ENCODE peak calls at places on chromosomes 2 and 18, in eight cellular contexts. L is Calu3, U is nucleus accumbens, J is NCI-H1417, I is dermis microvascular lymphatic vessel endothelial cell, M is ACHN, F is CD14-positive monocyte, G is Right ventricle myocardium inferior. C is an unnamed sample.

GRCh38 chr18:22930089-22930713 is 2.9 kb upstream of the RBBP8 start:
- DNase-seq in L (peak; percentile 89), U (peak; percentile 21), J (peak; percentile 69), I (peak; percentile 77), M (peak; percentile 73), F (peak; percentile 63), G (no peak), C (peak; percentile 58)

GRCh38 chr2:120283649-120284048 is 31.0 kb downstream of the RALB start:
- DNase-seq in L (no peak), U (no peak), J (no peak), I (peak; percentile 21), M (no peak), F (no peak), G (no peak), C (no peak)

GRCh38 chr18:48674198-48674721 is 135.4 kb downstream of the CTIF start:
- DNase-seq in L (no peak), U (no peak), J (no peak), I (no peak), M (no peak), F (no peak), G (no peak), C (no peak)

GRCh38 chr2:33405180-33406105 is 71.0 kb upstream of the RASGRP3 start:
- DNase-seq in L (no peak), U (no peak), J (no peak), I (peak; percentile 52), M (no peak), F (no peak), G (no peak), C (no peak)

GRCh38 chr2:43005975-43006833 is 213.8 kb upstream of the HAAO start:
- DNase-seq in L (peak; percentile 57), U (no peak), J (no peak), I (no peak), M (no peak), F (no peak), G (no peak), C (no peak)

GRCh38 chr2:174815524-174815923 is 51.3 kb upstream of the CHRNA1 start:
- DNase-seq in L (no peak), U (no peak), J (no peak), I (no peak), M (no peak), F (no peak), G (no peak), C (no peak)

GRCh38 chr2:114442545-114442944 is at the start of gene DPP10:
- DNase-seq in L (peak; percentile 50), U (no peak), J (no peak), I (peak; percentile 0), M (peak; percentile 57), F (no peak), G (no peak), C (peak; percentile 31)

GRCh38 chr2:47344890-47345583 is 57.9 kb upstream of the MSH2 start:
- DNase-seq in L (peak; percentile 96), U (peak; percentile 82), J (peak; percentile 99), I (peak; percentile 77), M (peak; percentile 97), F (no peak), G (peak; percentile 77), C (peak; percentile 72)

GRCh38 chr2:127623388-127624320 is 22.3 kb upstream of the GPR17 start:
- DNase-seq in L (no peak), U (no peak), J (no peak), I (peak; percentile 18), M (peak; percentile 52), F (peak; percentile 39), G (no peak), C (no peak)

C was measured in NCI-H460.